ENCODE peak calls at places on chromosomes 16 and 17, in five cellular contexts. C, K, Y, X and V are unnamed samples.
A peak's percentile ranks its signal among the peaks of the same experiment; 100 is the strongest.

GRCh38 chr17:2400474-2400866 is 390 bp downstream of the MNT start:
- DNase-seq in K (peak; percentile 77), X (peak; percentile 54), C (peak; percentile 57), Y (peak; percentile 63), V (peak; percentile 80)

GRCh38 chr17:13931752-13932477 is 137.4 kb upstream of the COX10 start:
- DNase-seq in C (peak; percentile 74), K (no peak), Y (peak; percentile 76), X (peak; percentile 39), V (no peak)

GRCh38 chr17:2303278-2304188 is at the start of the genes SMG6 and SRR:
- DNase-seq in K (peak; percentile 97), Y (peak; percentile 91), X (peak; percentile 94), C (peak; percentile 95), V (peak; percentile 95)

GRCh38 chr17:14307560-14308024 is 6.7 kb downstream of the HS3ST3B1 start:
- DNase-seq in Y (peak; percentile 34), X (no peak), K (no peak), C (no peak), V (no peak)

GRCh38 chr17:4498461-4499397 is at the start of gene SPNS2:
- DNase-seq in C (peak; percentile 76), K (peak; percentile 89), Y (peak; percentile 69), X (peak; percentile 83), V (peak; percentile 91)

GRCh38 chr16:61042736-61043135 is 993.5 kb downstream of the CDH8 start:
- DNase-seq in K (no peak), X (no peak), C (no peak), Y (peak; percentile 1), V (no peak)

GRCh38 chr16:87076950-87077749 is 240.0 kb downstream of the C16orf95 start:
- DNase-seq in C (no peak), Y (peak; percentile 78), K (peak; percentile 84), X (peak; percentile 69), V (no peak)

GRCh38 chr17:47735139-47735464 is 2.1 kb downstream of the TBX21 start:
- DNase-seq in K (no peak), Y (no peak), C (no peak), X (no peak), V (no peak)

GRCh38 chr16:27482397-27483082 is 67.2 kb downstream of the GTF3C1 start:
- DNase-seq in K (no peak), X (no peak), Y (no peak), C (no peak), V (peak; percentile 48)

GRCh38 chr17:76732734-76733617 is 4.2 kb downstream of the SRSF2 start:
- DNase-seq in X (no peak), C (no peak), K (no peak), Y (no peak), V (no peak)

DNA sequence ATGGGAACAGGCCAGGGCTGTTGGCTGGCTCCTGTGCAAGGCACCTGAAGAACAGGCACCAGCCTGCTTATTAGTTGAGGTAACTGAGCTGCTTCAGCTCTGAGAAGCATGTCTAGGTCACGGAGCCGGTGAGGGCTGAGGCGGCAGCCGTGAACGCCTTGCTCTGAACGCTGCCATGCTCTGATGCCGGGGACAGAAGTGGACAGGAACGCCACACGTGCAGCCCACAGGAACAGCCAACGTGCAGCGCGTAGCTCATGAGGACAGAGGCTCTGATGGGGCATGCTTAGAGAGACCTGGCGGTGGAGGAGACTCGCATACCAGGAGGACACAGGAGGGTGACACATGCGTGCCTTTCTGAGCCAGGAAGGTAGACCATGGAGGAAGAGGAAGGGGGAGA is 25.6 kb downstream of the USP22 start:
- DNase-seq in K (no peak), Y (no peak), X (no peak), C (no peak), V (no peak)
- H3K4me3 ChIP-seq in K (no peak overlapping the region), Y (no peak overlapping the region), X (no peak overlapping the region), C (no peak overlapping the region), V (no peak overlapping the region)

GRCh38 chr17:75087558-75088453 is at the start of gene SLC16A5:
- DNase-seq in K (peak; percentile 80), Y (peak; percentile 68), C (peak; percentile 93), X (peak; percentile 85), V (peak; percentile 92)
- H3K4me3 ChIP-seq in K (peak within 1 kb of the TSS; percentile 35), Y (peak within 1 kb of the TSS; percentile 56), C (peak within 1 kb of the TSS; percentile 46), X (peak within 1 kb of the TSS; percentile 51), V (no peak within 1 kb of the TSS)

DNA sequence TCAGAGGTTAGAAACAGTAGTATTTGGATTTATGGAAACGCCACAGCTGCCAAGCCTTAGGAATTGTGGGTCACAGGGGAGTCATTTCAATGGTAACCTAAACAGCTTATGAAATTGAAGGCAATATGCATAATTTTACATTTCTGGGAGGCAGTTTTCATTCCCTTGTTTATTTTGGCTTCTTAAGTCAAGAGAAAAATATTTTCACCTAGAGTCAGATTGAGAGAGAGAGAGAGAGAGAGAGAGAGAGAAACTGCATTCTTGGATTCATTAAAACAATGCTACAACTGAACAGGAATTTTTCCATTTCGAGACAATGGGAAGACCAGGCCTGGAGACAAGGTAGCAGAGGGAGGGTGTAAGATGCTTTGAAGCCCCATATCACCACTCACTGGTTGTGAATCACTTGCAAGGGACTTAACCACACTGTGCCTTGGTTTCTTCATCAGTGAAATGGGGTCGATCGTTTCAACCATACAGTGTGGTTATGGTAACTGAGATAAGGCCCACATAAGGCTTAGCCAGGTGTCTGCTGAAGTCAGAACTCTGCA is 224.7 kb upstream of the IRX3 start:
- DNase-seq in C (no peak), Y (no peak), K (no peak), X (no peak), V (no peak)
- H3K4me3 ChIP-seq in C (no peak overlapping the region), Y (no peak overlapping the region), K (no peak overlapping the region), X (no peak overlapping the region), V (no peak overlapping the region)

GRCh38 chr16:49275870-49276269 is 5.8 kb downstream of the CBLN1 start:
- DNase-seq in Y (no peak), C (no peak), X (no peak), K (no peak), V (no peak)

GRCh38 chr16:49277766-49278566 is 3.7 kb downstream of the CBLN1 start:
- DNase-seq in Y (no peak), C (no peak), X (no peak), K (no peak), V (no peak)

GRCh38 chr16:49278567-49278827 is 3.1 kb downstream of the CBLN1 start:
- DNase-seq in K (no peak), C (no peak), X (no peak), Y (no peak), V (no peak)

GRCh38 chr16:49277386-49277742 is 4.3 kb downstream of the CBLN1 start:
- DNase-seq in K (no peak), Y (no peak), C (no peak), X (no peak), V (no peak)

DNA sequence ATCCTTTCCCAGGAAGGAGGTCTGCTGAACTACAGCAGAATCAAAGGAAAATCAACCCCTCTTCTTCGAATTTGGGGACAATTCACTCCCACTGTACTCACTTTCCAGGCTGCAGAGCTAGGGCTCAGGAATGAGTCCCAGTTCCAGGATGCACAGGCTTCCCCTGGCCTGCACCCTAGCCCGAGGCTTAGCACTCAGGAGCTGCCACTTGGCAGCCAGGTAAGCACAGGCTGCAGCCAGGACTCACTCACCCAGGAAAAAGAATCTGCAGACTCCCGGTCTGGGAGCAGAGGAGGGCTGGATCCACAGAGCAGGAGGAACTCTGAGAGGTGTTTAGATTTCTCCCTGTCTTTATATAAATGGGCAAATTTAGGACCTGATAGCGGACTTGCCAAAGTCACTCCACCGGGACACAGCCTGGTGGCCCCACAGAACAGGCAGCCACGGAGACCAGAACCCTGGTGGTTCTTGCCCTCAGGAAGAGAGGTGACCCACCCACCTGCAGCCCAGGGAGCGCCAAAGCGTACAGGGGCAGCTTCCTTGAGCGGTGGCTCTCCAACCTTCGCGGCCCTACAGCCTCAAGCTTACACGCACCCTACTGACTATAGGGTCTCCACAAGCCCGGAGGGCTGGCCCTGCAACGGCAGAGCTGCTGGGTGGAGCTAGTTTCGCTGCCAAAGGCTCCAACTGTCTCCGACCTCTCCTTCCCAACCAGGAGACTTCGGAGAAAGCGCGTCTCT is 4.8 kb downstream of the CBLN1 start:
- DNase-seq in Y (no peak), C (no peak), X (no peak), K (no peak), V (no peak)
- H3K4me3 ChIP-seq in Y (no peak overlapping the region), C (no peak overlapping the region), X (peak overlapping the region; percentile 23), K (no peak overlapping the region), V (no peak overlapping the region)

GRCh38 chr17:78316115-78316866 is 43.6 kb downstream of the SOCS3 start:
- DNase-seq in X (no peak), Y (no peak), K (no peak), C (no peak), V (no peak)
- H3K4me3 ChIP-seq in X (no peak overlapping the region), Y (no peak overlapping the region), K (no peak overlapping the region), C (no peak overlapping the region), V (no peak overlapping the region)

GRCh38 chr16:10940501-10941079 is 1.7 kb downstream of the DEXI start:
- DNase-seq in K (peak; percentile 54), Y (no peak), X (no peak), C (no peak), V (no peak)

GRCh38 chr16:10941127-10941933 is 938 bp downstream of the DEXI start:
- DNase-seq in X (no peak), C (no peak), K (peak; percentile 68), Y (peak; percentile 42), V (no peak)

GRCh38 chr16:10945065-10945787 is 862 bp downstream of the CLEC16A start:
- DNase-seq in Y (no peak), C (no peak), X (no peak), K (no peak), V (no peak)

GRCh38 chr16:10944249-10945064 is at the start of gene CLEC16A:
- DNase-seq in Y (peak; percentile 98), K (peak; percentile 98), X (peak; percentile 98), C (peak; percentile 98), V (peak; percentile 99)

GRCh38 chr16:10942352-10943297 is at the start of gene DEXI:
- DNase-seq in X (peak; percentile 96), K (peak; percentile 99), Y (peak; percentile 91), C (peak; percentile 96), V (peak; percentile 98)
- H3K4me3 ChIP-seq in X (peak within 1 kb of the TSS; percentile 83), K (peak within 1 kb of the TSS; percentile 77), Y (peak within 1 kb of the TSS; percentile 54), C (peak within 1 kb of the TSS; percentile 90), V (peak within 1 kb of the TSS; percentile 63)

DNA sequence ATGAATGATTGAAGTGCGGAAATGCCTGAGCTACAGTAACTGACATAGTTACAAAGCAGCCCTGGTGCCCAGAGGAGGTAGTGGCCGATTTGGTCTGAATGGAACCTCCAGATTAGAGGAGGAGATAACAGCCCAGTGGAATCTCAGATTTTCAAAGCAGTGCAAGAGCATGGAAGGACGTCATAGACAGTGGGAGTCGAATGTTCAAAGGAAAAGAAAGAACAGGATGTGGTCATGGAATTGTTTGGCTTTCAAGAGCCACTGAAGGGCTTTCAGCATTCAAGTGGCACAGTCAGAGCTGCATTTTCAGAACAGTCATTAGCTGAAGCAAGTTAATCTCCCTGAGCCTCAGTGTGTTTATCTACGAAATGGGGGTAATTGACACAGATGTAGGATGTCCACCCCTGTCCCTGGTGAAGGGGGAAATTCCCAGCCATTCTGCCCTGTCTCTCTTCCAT is 104.6 kb upstream of the CACNG3 start:
- DNase-seq in X (no peak), C (no peak), Y (no peak), K (no peak), V (no peak)
- H3K4me3 ChIP-seq in X (no peak overlapping the region), C (no peak overlapping the region), Y (no peak overlapping the region), K (no peak overlapping the region), V (no peak overlapping the region)